ENCODE peak calls at places on chromosomes 7 and 10, in nine cellular contexts. One of them, this sample, is unnamed.

GRCh38 chr10:6927001-6927400 is 346.9 kb upstream of the PRKCQ start:
- DNase-seq in dorsolateral prefrontal cortex: no peak
- DNase-seq in stimulated activated CD4-positive, alpha-beta T cell treated with anti-CD3 and anti-CD28 coated beads, Interleukin-12 subunit alpha, Interleukin-12 subunit beta, amount 100 ng/mL, for 24 hours: no peak
- DNase-seq in mammary epithelial cell: no peak
- DNase-seq in transverse colon: no peak
- DNase-seq in NCI-H1417: no peak
- DNase-seq in T-cell: no peak
- DNase-seq in epithelial cell of prostate: no peak
- DNase-seq in cardiac muscle cell: no peak
- DNase-seq in this sample: no peak

GRCh38 chr7:93212881-93213280 is 13.4 kb downstream of the HEPACAM2 start:
- DNase-seq in mammary epithelial cell: no peak
- DNase-seq in transverse colon: no peak
- DNase-seq in stimulated activated CD4-positive, alpha-beta T cell treated with anti-CD3 and anti-CD28 coated beads, Interleukin-12 subunit alpha, Interleukin-12 subunit beta, amount 100 ng/mL, for 24 hours: no peak
- DNase-seq in T-cell: no peak
- DNase-seq in epithelial cell of prostate: no peak
- DNase-seq in cardiac muscle cell: no peak
- DNase-seq in NCI-H1417: no peak
- DNase-seq in dorsolateral prefrontal cortex: no peak
- DNase-seq in this sample: no peak

GRCh38 chr10:119207713-119208552 is 562 bp downstream of the GRK5 start:
- DNase-seq in dorsolateral prefrontal cortex: peak; percentile 54
- DNase-seq in mammary epithelial cell: peak; percentile 59
- DNase-seq in cardiac muscle cell: peak; percentile 73
- DNase-seq in stimulated activated CD4-positive, alpha-beta T cell treated with anti-CD3 and anti-CD28 coated beads, Interleukin-12 subunit alpha, Interleukin-12 subunit beta, amount 100 ng/mL, for 24 hours: peak; percentile 33
- DNase-seq in T-cell: peak; percentile 31
- DNase-seq in transverse colon: peak; percentile 28
- DNase-seq in NCI-H1417: no peak
- DNase-seq in epithelial cell of prostate: no peak
- DNase-seq in this sample: peak; percentile 4

GRCh38 chr10:42111076-42111475 is 527.3 kb downstream of the ZNF33B start:
- DNase-seq in transverse colon: no peak
- DNase-seq in stimulated activated CD4-positive, alpha-beta T cell treated with anti-CD3 and anti-CD28 coated beads, Interleukin-12 subunit alpha, Interleukin-12 subunit beta, amount 100 ng/mL, for 24 hours: no peak
- DNase-seq in NCI-H1417: no peak
- DNase-seq in T-cell: no peak
- DNase-seq in epithelial cell of prostate: no peak
- DNase-seq in cardiac muscle cell: no peak
- DNase-seq in mammary epithelial cell: no peak
- DNase-seq in dorsolateral prefrontal cortex: no peak
- DNase-seq in this sample: no peak

GRCh38 chr10:78436706-78437406 is 403.2 kb downstream of the RPS24 start:
- DNase-seq in mammary epithelial cell: no peak
- DNase-seq in epithelial cell of prostate: no peak
- DNase-seq in dorsolateral prefrontal cortex: no peak
- DNase-seq in T-cell: no peak
- DNase-seq in stimulated activated CD4-positive, alpha-beta T cell treated with anti-CD3 and anti-CD28 coated beads, Interleukin-12 subunit alpha, Interleukin-12 subunit beta, amount 100 ng/mL, for 24 hours: no peak
- DNase-seq in cardiac muscle cell: no peak
- DNase-seq in NCI-H1417: no peak
- DNase-seq in transverse colon: no peak
- DNase-seq in this sample: no peak

GRCh38 chr7:139720705-139721231 is 57.0 kb downstream of the HIPK2 start:
- DNase-seq in cardiac muscle cell: no peak
- DNase-seq in transverse colon: peak; percentile 50
- DNase-seq in T-cell: no peak
- DNase-seq in mammary epithelial cell: no peak
- DNase-seq in NCI-H1417: no peak
- DNase-seq in stimulated activated CD4-positive, alpha-beta T cell treated with anti-CD3 and anti-CD28 coated beads, Interleukin-12 subunit alpha, Interleukin-12 subunit beta, amount 100 ng/mL, for 24 hours: no peak
- DNase-seq in epithelial cell of prostate: no peak
- DNase-seq in dorsolateral prefrontal cortex: no peak
- DNase-seq in this sample: no peak

GRCh38 chr7:12620371-12620770 is 49.9 kb downstream of the SCIN start:
- DNase-seq in cardiac muscle cell: no peak
- DNase-seq in transverse colon: no peak
- DNase-seq in T-cell: no peak
- DNase-seq in mammary epithelial cell: no peak
- DNase-seq in dorsolateral prefrontal cortex: no peak
- DNase-seq in stimulated activated CD4-positive, alpha-beta T cell treated with anti-CD3 and anti-CD28 coated beads, Interleukin-12 subunit alpha, Interleukin-12 subunit beta, amount 100 ng/mL, for 24 hours: no peak
- DNase-seq in NCI-H1417: no peak
- DNase-seq in epithelial cell of prostate: no peak
- DNase-seq in this sample: no peak

GRCh38 chr10:6012506-6012905 is 35.2 kb upstream of the IL15RA start:
- DNase-seq in T-cell: no peak
- DNase-seq in epithelial cell of prostate: no peak
- DNase-seq in dorsolateral prefrontal cortex: no peak
- DNase-seq in mammary epithelial cell: no peak
- DNase-seq in cardiac muscle cell: no peak
- DNase-seq in transverse colon: no peak
- DNase-seq in NCI-H1417: no peak
- DNase-seq in stimulated activated CD4-positive, alpha-beta T cell treated with anti-CD3 and anti-CD28 coated beads, Interleukin-12 subunit alpha, Interleukin-12 subunit beta, amount 100 ng/mL, for 24 hours: no peak
- DNase-seq in this sample: no peak

GRCh38 chr10:131928248-131929095 is 27.7 kb downstream of the PPP2R2D start:
- DNase-seq in cardiac muscle cell: peak; percentile 12
- DNase-seq in T-cell: peak; percentile 25
- DNase-seq in mammary epithelial cell: peak; percentile 24
- DNase-seq in transverse colon: no peak
- DNase-seq in epithelial cell of prostate: no peak
- DNase-seq in NCI-H1417: no peak
- DNase-seq in dorsolateral prefrontal cortex: no peak
- DNase-seq in stimulated activated CD4-positive, alpha-beta T cell treated with anti-CD3 and anti-CD28 coated beads, Interleukin-12 subunit alpha, Interleukin-12 subunit beta, amount 100 ng/mL, for 24 hours: peak; percentile 52
- DNase-seq in this sample: peak; percentile 37

GRCh38 chr7:135232720-135233119 is 918 bp upstream of the STRA8 start:
- DNase-seq in T-cell: no peak
- DNase-seq in NCI-H1417: no peak
- DNase-seq in transverse colon: no peak
- DNase-seq in epithelial cell of prostate: no peak
- DNase-seq in mammary epithelial cell: no peak
- DNase-seq in dorsolateral prefrontal cortex: no peak
- DNase-seq in cardiac muscle cell: no peak
- DNase-seq in stimulated activated CD4-positive, alpha-beta T cell treated with anti-CD3 and anti-CD28 coated beads, Interleukin-12 subunit alpha, Interleukin-12 subunit beta, amount 100 ng/mL, for 24 hours: no peak
- DNase-seq in this sample: no peak

GRCh38 chr7:100604976-100605911 is 3.1 kb downstream of the PCOLCE start:
- DNase-seq in cardiac muscle cell: no peak
- DNase-seq in dorsolateral prefrontal cortex: no peak
- DNase-seq in NCI-H1417: no peak
- DNase-seq in T-cell: peak; percentile 21
- DNase-seq in epithelial cell of prostate: no peak
- DNase-seq in stimulated activated CD4-positive, alpha-beta T cell treated with anti-CD3 and anti-CD28 coated beads, Interleukin-12 subunit alpha, Interleukin-12 subunit beta, amount 100 ng/mL, for 24 hours: peak; percentile 46
- DNase-seq in transverse colon: peak; percentile 70
- DNase-seq in mammary epithelial cell: no peak
- DNase-seq in this sample: no peak

GRCh38 chr10:79437111-79437814 is 8.2 kb downstream of the ZCCHC24 start:
- DNase-seq in cardiac muscle cell: no peak
- DNase-seq in transverse colon: no peak
- DNase-seq in dorsolateral prefrontal cortex: peak; percentile 24
- DNase-seq in NCI-H1417: no peak
- DNase-seq in T-cell: no peak
- DNase-seq in epithelial cell of prostate: no peak
- DNase-seq in stimulated activated CD4-positive, alpha-beta T cell treated with anti-CD3 and anti-CD28 coated beads, Interleukin-12 subunit alpha, Interleukin-12 subunit beta, amount 100 ng/mL, for 24 hours: no peak
- DNase-seq in mammary epithelial cell: peak; percentile 78
- DNase-seq in this sample: no peak

GRCh38 chr7:120856621-120857352 is 1.2 kb downstream of the TSPAN12 start:
- DNase-seq in dorsolateral prefrontal cortex: peak; percentile 35
- DNase-seq in stimulated activated CD4-positive, alpha-beta T cell treated with anti-CD3 and anti-CD28 coated beads, Interleukin-12 subunit alpha, Interleukin-12 subunit beta, amount 100 ng/mL, for 24 hours: no peak
- DNase-seq in transverse colon: peak; percentile 38
- DNase-seq in mammary epithelial cell: peak; percentile 2
- DNase-seq in epithelial cell of prostate: no peak
- DNase-seq in T-cell: no peak
- DNase-seq in cardiac muscle cell: peak; percentile 15
- DNase-seq in NCI-H1417: peak; percentile 64
- DNase-seq in this sample: no peak

GRCh38 chr7:102253076-102253972 is 33.3 kb upstream of the SH2B2 start:
- DNase-seq in transverse colon: no peak
- DNase-seq in dorsolateral prefrontal cortex: no peak
- DNase-seq in NCI-H1417: no peak
- DNase-seq in T-cell: no peak
- DNase-seq in cardiac muscle cell: no peak
- DNase-seq in stimulated activated CD4-positive, alpha-beta T cell treated with anti-CD3 and anti-CD28 coated beads, Interleukin-12 subunit alpha, Interleukin-12 subunit beta, amount 100 ng/mL, for 24 hours: no peak
- DNase-seq in epithelial cell of prostate: no peak
- DNase-seq in mammary epithelial cell: no peak
- DNase-seq in this sample: no peak

GRCh38 chr7:8217200-8218068 is 44.5 kb downstream of the ICA1 start:
- DNase-seq in stimulated activated CD4-positive, alpha-beta T cell treated with anti-CD3 and anti-CD28 coated beads, Interleukin-12 subunit alpha, Interleukin-12 subunit beta, amount 100 ng/mL, for 24 hours: no peak
- DNase-seq in transverse colon: no peak
- DNase-seq in mammary epithelial cell: peak; percentile 36
- DNase-seq in T-cell: no peak
- DNase-seq in cardiac muscle cell: peak; percentile 79
- DNase-seq in epithelial cell of prostate: no peak
- DNase-seq in NCI-H1417: peak; percentile 87
- DNase-seq in dorsolateral prefrontal cortex: no peak
- DNase-seq in this sample: no peak

GRCh38 chr7:5088906-5089305 is 43.2 kb downstream of the RBAK start:
- DNase-seq in stimulated activated CD4-positive, alpha-beta T cell treated with anti-CD3 and anti-CD28 coated beads, Interleukin-12 subunit alpha, Interleukin-12 subunit beta, amount 100 ng/mL, for 24 hours: no peak
- DNase-seq in cardiac muscle cell: no peak
- DNase-seq in transverse colon: no peak
- DNase-seq in T-cell: no peak
- DNase-seq in mammary epithelial cell: no peak
- DNase-seq in dorsolateral prefrontal cortex: peak; percentile 4
- DNase-seq in NCI-H1417: no peak
- DNase-seq in epithelial cell of prostate: no peak
- DNase-seq in this sample: no peak

GRCh38 chr7:11818281-11818680 is 13.7 kb downstream of the THSD7A start:
- DNase-seq in dorsolateral prefrontal cortex: no peak
- DNase-seq in stimulated activated CD4-positive, alpha-beta T cell treated with anti-CD3 and anti-CD28 coated beads, Interleukin-12 subunit alpha, Interleukin-12 subunit beta, amount 100 ng/mL, for 24 hours: no peak
- DNase-seq in NCI-H1417: no peak
- DNase-seq in cardiac muscle cell: no peak
- DNase-seq in transverse colon: no peak
- DNase-seq in epithelial cell of prostate: no peak
- DNase-seq in T-cell: no peak
- DNase-seq in mammary epithelial cell: no peak
- DNase-seq in this sample: no peak

GRCh38 chr7:99109108-99110051 is 34.5 kb downstream of the SMURF1 start:
- DNase-seq in stimulated activated CD4-positive, alpha-beta T cell treated with anti-CD3 and anti-CD28 coated beads, Interleukin-12 subunit alpha, Interleukin-12 subunit beta, amount 100 ng/mL, for 24 hours: no peak
- DNase-seq in epithelial cell of prostate: no peak
- DNase-seq in T-cell: peak; percentile 3
- DNase-seq in mammary epithelial cell: no peak
- DNase-seq in dorsolateral prefrontal cortex: peak; percentile 43
- DNase-seq in NCI-H1417: no peak
- DNase-seq in transverse colon: no peak
- DNase-seq in cardiac muscle cell: no peak
- DNase-seq in this sample: no peak

GRCh38 chr10:36531621-36532020 is 593.8 kb upstream of the ANKRD30A start:
- DNase-seq in stimulated activated CD4-positive, alpha-beta T cell treated with anti-CD3 and anti-CD28 coated beads, Interleukin-12 subunit alpha, Interleukin-12 subunit beta, amount 100 ng/mL, for 24 hours: no peak
- DNase-seq in T-cell: no peak
- DNase-seq in mammary epithelial cell: peak; percentile 71
- DNase-seq in dorsolateral prefrontal cortex: no peak
- DNase-seq in transverse colon: no peak
- DNase-seq in cardiac muscle cell: no peak
- DNase-seq in epithelial cell of prostate: no peak
- DNase-seq in NCI-H1417: no peak
- DNase-seq in this sample: no peak

GRCh38 chr7:38327597-38327996 is 54.2 kb upstream of the TARP start:
- DNase-seq in epithelial cell of prostate: no peak
- DNase-seq in cardiac muscle cell: peak; percentile 33
- DNase-seq in stimulated activated CD4-positive, alpha-beta T cell treated with anti-CD3 and anti-CD28 coated beads, Interleukin-12 subunit alpha, Interleukin-12 subunit beta, amount 100 ng/mL, for 24 hours: no peak
- DNase-seq in T-cell: no peak
- DNase-seq in transverse colon: no peak
- DNase-seq in dorsolateral prefrontal cortex: no peak
- DNase-seq in mammary epithelial cell: no peak
- DNase-seq in NCI-H1417: no peak
- DNase-seq in this sample: no peak

GRCh38 chr7:10913457-10913856 is 60.2 kb upstream of the PHF14 start:
- DNase-seq in stimulated activated CD4-positive, alpha-beta T cell treated with anti-CD3 and anti-CD28 coated beads, Interleukin-12 subunit alpha, Interleukin-12 subunit beta, amount 100 ng/mL, for 24 hours: no peak
- DNase-seq in mammary epithelial cell: no peak
- DNase-seq in NCI-H1417: no peak
- DNase-seq in cardiac muscle cell: no peak
- DNase-seq in epithelial cell of prostate: no peak
- DNase-seq in T-cell: no peak
- DNase-seq in dorsolateral prefrontal cortex: no peak
- DNase-seq in transverse colon: no peak
- DNase-seq in this sample: no peak

GRCh38 chr10:35103887-35104286 is 13.7 kb upstream of the CUL2 start:
- DNase-seq in mammary epithelial cell: no peak
- DNase-seq in T-cell: no peak
- DNase-seq in transverse colon: no peak
- DNase-seq in dorsolateral prefrontal cortex: no peak
- DNase-seq in epithelial cell of prostate: no peak
- DNase-seq in cardiac muscle cell: no peak
- DNase-seq in NCI-H1417: no peak
- DNase-seq in stimulated activated CD4-positive, alpha-beta T cell treated with anti-CD3 and anti-CD28 coated beads, Interleukin-12 subunit alpha, Interleukin-12 subunit beta, amount 100 ng/mL, for 24 hours: no peak
- DNase-seq in this sample: no peak

GRCh38 chr10:102773320-102773719 is 29.6 kb downstream of the WBP1L start:
- DNase-seq in NCI-H1417: no peak
- DNase-seq in cardiac muscle cell: no peak
- DNase-seq in transverse colon: no peak
- DNase-seq in dorsolateral prefrontal cortex: no peak
- DNase-seq in mammary epithelial cell: no peak
- DNase-seq in T-cell: no peak
- DNase-seq in stimulated activated CD4-positive, alpha-beta T cell treated with anti-CD3 and anti-CD28 coated beads, Interleukin-12 subunit alpha, Interleukin-12 subunit beta, amount 100 ng/mL, for 24 hours: no peak
- DNase-seq in epithelial cell of prostate: no peak
- DNase-seq in this sample: no peak

GRCh38 chr7:49778731-49779270 is 5.4 kb downstream of the VWC2 start:
- DNase-seq in cardiac muscle cell: no peak
- DNase-seq in transverse colon: no peak
- DNase-seq in NCI-H1417: no peak
- DNase-seq in stimulated activated CD4-positive, alpha-beta T cell treated with anti-CD3 and anti-CD28 coated beads, Interleukin-12 subunit alpha, Interleukin-12 subunit beta, amount 100 ng/mL, for 24 hours: no peak
- DNase-seq in mammary epithelial cell: no peak
- DNase-seq in epithelial cell of prostate: no peak
- DNase-seq in T-cell: no peak
- DNase-seq in dorsolateral prefrontal cortex: no peak
- DNase-seq in this sample: no peak

GRCh38 chr10:4234661-4235060 is 449.7 kb upstream of the KLF6 start:
- DNase-seq in dorsolateral prefrontal cortex: no peak
- DNase-seq in transverse colon: no peak
- DNase-seq in cardiac muscle cell: peak; percentile 68
- DNase-seq in stimulated activated CD4-positive, alpha-beta T cell treated with anti-CD3 and anti-CD28 coated beads, Interleukin-12 subunit alpha, Interleukin-12 subunit beta, amount 100 ng/mL, for 24 hours: no peak
- DNase-seq in NCI-H1417: no peak
- DNase-seq in mammary epithelial cell: no peak
- DNase-seq in epithelial cell of prostate: no peak
- DNase-seq in T-cell: peak; percentile 24
- DNase-seq in this sample: peak; percentile 39

GRCh38 chr10:97547889-97548485 is 24.6 kb upstream of the ANKRD2 start:
- DNase-seq in stimulated activated CD4-positive, alpha-beta T cell treated with anti-CD3 and anti-CD28 coated beads, Interleukin-12 subunit alpha, Interleukin-12 subunit beta, amount 100 ng/mL, for 24 hours: no peak
- DNase-seq in mammary epithelial cell: no peak
- DNase-seq in epithelial cell of prostate: no peak
- DNase-seq in T-cell: no peak
- DNase-seq in dorsolateral prefrontal cortex: no peak
- DNase-seq in transverse colon: no peak
- DNase-seq in NCI-H1417: no peak
- DNase-seq in cardiac muscle cell: no peak
- DNase-seq in this sample: no peak

GRCh38 chr7:137930616-137931015 is 71.3 kb downstream of the CREB3L2 start:
- DNase-seq in mammary epithelial cell: peak; percentile 92
- DNase-seq in NCI-H1417: no peak
- DNase-seq in epithelial cell of prostate: peak; percentile 73
- DNase-seq in T-cell: no peak
- DNase-seq in stimulated activated CD4-positive, alpha-beta T cell treated with anti-CD3 and anti-CD28 coated beads, Interleukin-12 subunit alpha, Interleukin-12 subunit beta, amount 100 ng/mL, for 24 hours: no peak
- DNase-seq in cardiac muscle cell: peak; percentile 80
- DNase-seq in transverse colon: no peak
- DNase-seq in dorsolateral prefrontal cortex: no peak
- DNase-seq in this sample: no peak

GRCh38 chr10:28783089-28783488 is 105.8 kb downstream of the BAMBI start:
- DNase-seq in transverse colon: no peak
- DNase-seq in cardiac muscle cell: no peak
- DNase-seq in T-cell: no peak
- DNase-seq in stimulated activated CD4-positive, alpha-beta T cell treated with anti-CD3 and anti-CD28 coated beads, Interleukin-12 subunit alpha, Interleukin-12 subunit beta, amount 100 ng/mL, for 24 hours: no peak
- DNase-seq in epithelial cell of prostate: no peak
- DNase-seq in mammary epithelial cell: no peak
- DNase-seq in dorsolateral prefrontal cortex: no peak
- DNase-seq in NCI-H1417: no peak
- DNase-seq in this sample: no peak

GRCh38 chr10:112140110-112140755 is 43.3 kb downstream of the GPAM start:
- DNase-seq in dorsolateral prefrontal cortex: peak; percentile 77
- DNase-seq in mammary epithelial cell: peak; percentile 64
- DNase-seq in epithelial cell of prostate: peak; percentile 27
- DNase-seq in NCI-H1417: peak; percentile 74
- DNase-seq in cardiac muscle cell: peak; percentile 77
- DNase-seq in transverse colon: peak; percentile 73
- DNase-seq in stimulated activated CD4-positive, alpha-beta T cell treated with anti-CD3 and anti-CD28 coated beads, Interleukin-12 subunit alpha, Interleukin-12 subunit beta, amount 100 ng/mL, for 24 hours: peak; percentile 73
- DNase-seq in T-cell: peak; percentile 14
- DNase-seq in this sample: peak; percentile 16

GRCh38 chr7:155584763-155585531 is 38.6 kb upstream of the CNPY1 start:
- DNase-seq in dorsolateral prefrontal cortex: no peak
- DNase-seq in T-cell: no peak
- DNase-seq in NCI-H1417: no peak
- DNase-seq in transverse colon: peak; percentile 37
- DNase-seq in cardiac muscle cell: peak; percentile 50
- DNase-seq in mammary epithelial cell: no peak
- DNase-seq in epithelial cell of prostate: no peak
- DNase-seq in stimulated activated CD4-positive, alpha-beta T cell treated with anti-CD3 and anti-CD28 coated beads, Interleukin-12 subunit alpha, Interleukin-12 subunit beta, amount 100 ng/mL, for 24 hours: no peak
- DNase-seq in this sample: no peak

GRCh38 chr10:110158051-110159005 is 49.1 kb upstream of the MXI1 start:
- DNase-seq in stimulated activated CD4-positive, alpha-beta T cell treated with anti-CD3 and anti-CD28 coated beads, Interleukin-12 subunit alpha, Interleukin-12 subunit beta, amount 100 ng/mL, for 24 hours: no peak
- DNase-seq in cardiac muscle cell: no peak
- DNase-seq in dorsolateral prefrontal cortex: no peak
- DNase-seq in NCI-H1417: no peak
- DNase-seq in epithelial cell of prostate: no peak
- DNase-seq in transverse colon: no peak
- DNase-seq in T-cell: no peak
- DNase-seq in mammary epithelial cell: no peak
- DNase-seq in this sample: no peak

This sample was measured in stimulated activated CD8-positive, alpha-beta memory T cell treated with anti-CD3 and anti-CD28 coated beads, Interleukin-12 subunit alpha, Interleukin-12 subunit beta, amount 100 ng/mL, for 4 hours.